ENCODE peak calls at places on chromosome 16, in five cellular contexts. B is CD8-positive, alpha-beta T cell; C is body of pancreas; U is ovary; M is A549. A is an unnamed sample. For H3K9me3, the result is how much of the 10 kb centered on the place peaks cover.

GRCh38 chr16:3484328-3485096 is 10.8 kb downstream of the C16orf90 start:
- DNase-seq in B (no peak), C (no peak), U (no peak), M (no peak), A (no peak)

GRCh38 chr16:15521390-15521757 is 87.0 kb downstream of the BMERB1 start:
- DNase-seq in B (no peak), C (no peak), U (no peak), M (no peak), A (no peak)

GRCh38 chr16:73071131-73071940 is 23.4 kb upstream of the ZFHX3 start:
- DNase-seq in B (no peak), C (peak), U (peak), M (peak), A (peak)

GRCh38 chr16:67917852-67918236 is 13.8 kb downstream of the CTRL start:
- DNase-seq in B (no peak), C (no peak), U (no peak), M (peak), A (no peak)

GRCh38 chr16:12613131-12613991 is 190.3 kb downstream of the CPPED1 start:
- DNase-seq in B (no peak), C (no peak), U (no peak), M (peak), A (no peak)

GRCh38 chr16:27677300-27677699 is 127.4 kb downstream of the KATNIP start:
- DNase-seq in B (no peak), C (no peak), U (no peak), M (peak), A (no peak)

GRCh38 chr16:69532761-69533459 is 32.9 kb upstream of the NFAT5 start:
- DNase-seq in B (no peak), C (no peak), U (no peak), M (peak), A (no peak)

GRCh38 chr16:85674828-85675227 is 13.9 kb downstream of the GINS2 start:
- DNase-seq in B (no peak), C (no peak), U (no peak), M (no peak), A (no peak)

GRCh38 chr16:2915196-2915929 is 3.6 kb downstream of the FLYWCH1 start:
- DNase-seq in B (no peak), C (no peak), U (no peak), M (no peak), A (no peak)

GRCh38 chr16:23121024-23121423 is 28.2 kb downstream of the USP31 start:
- DNase-seq in B (no peak), C (no peak), U (no peak), M (no peak), A (no peak)

GRCh38 chr16:7086842-7087616 is 245.6 kb upstream of the RBFOX1 start:
- DNase-seq in B (no peak), C (peak), U (no peak), M (peak), A (no peak)

GRCh38 chr16:54284319-54284930 is 2.2 kb downstream of the IRX3 start:
- DNase-seq in B (no peak), C (no peak), U (no peak), M (no peak), A (no peak)

GRCh38 chr16:13439766-13440165 is 480.2 kb upstream of the ERCC4 start:
- DNase-seq in B (no peak), C (no peak), U (no peak), M (no peak), A (no peak)

GRCh38 chr16:68995011-68995504 is 110.4 kb upstream of the HAS3 start:
- DNase-seq in B (no peak), C (no peak), U (no peak), M (peak), A (no peak)

GRCh38 chr16:85259115-85259830 is 147.0 kb upstream of the CIBAR2 start:
- DNase-seq in B (no peak), C (no peak), U (no peak), M (no peak), A (no peak)

GRCh38 chr16:89071686-89072182 is 21.9 kb upstream of the ACSF3 start:
- DNase-seq in B (no peak), C (no peak), U (no peak), M (no peak), A (no peak)

GRCh38 chr16:87169509-87169985 is 147.6 kb downstream of the C16orf95 start:
- DNase-seq in B (no peak), C (no peak), U (no peak), M (no peak), A (no peak)

GRCh38 chr16:49620158-49620867 is 235.6 kb downstream of the ZNF423 start:
- DNase-seq in B (no peak), C (peak), U (peak), M (peak), A (peak)

GRCh38 chr16:67233596-67233995 is 6.7 kb downstream of the TMEM208 start:
- DNase-seq in B (no peak), C (no peak), U (peak), M (no peak), A (no peak)

GRCh38 chr16:72819345-72819744 is 228.6 kb downstream of the ZFHX3 start:
- DNase-seq in B (no peak), C (no peak), U (no peak), M (no peak), A (no peak)

GRCh38 chr16:66510298-66510697 is 39.6 kb downstream of the TK2 start:
- DNase-seq in B (no peak), C (peak), U (no peak), M (no peak), A (peak)

GRCh38 chr16:15049581-15050180 is 6.2 kb downstream of the NTAN1 start:
- DNase-seq in B (no peak), C (no peak), U (no peak), M (no peak), A (no peak)

GRCh38 chr16:85401370-85401916 is 211.7 kb upstream of the GSE1 start:
- DNase-seq in B (no peak), C (no peak), U (peak), M (no peak), A (peak)

GRCh38 chr16:20866161-20866772 is 33.9 kb downstream of the DCUN1D3 start:
- DNase-seq in B (no peak), C (peak), U (no peak), M (peak), A (peak)

GRCh38 chr16:84306564-84306963 is 11.9 kb downstream of the WFDC1 start:
- DNase-seq in B (no peak), C (no peak), U (no peak), M (no peak), A (no peak)

GRCh38 chr16:64339052-64339770 is 782.7 kb downstream of the CDH11 start:
- DNase-seq in B (no peak), C (no peak), U (no peak), M (no peak), A (no peak)

GRCh38 chr16:2486645-2487516 is 12.0 kb downstream of the TBC1D24 start:
- DNase-seq in B (peak), C (peak), U (no peak), M (no peak), A (no peak)

GRCh38 chr16:87333581-87334331 is 16.6 kb upstream of the C16orf95 start:
- DNase-seq in B (no peak), C (no peak), U (no peak), M (no peak), A (no peak)

GRCh38 chr16:27595993-27596392 is 46.0 kb downstream of the KATNIP start:
- DNase-seq in B (no peak), C (peak), U (no peak), M (no peak), A (no peak)

GRCh38 chr16:81838794-81839193 is 59.7 kb downstream of the PLCG2 start:
- DNase-seq in B (no peak), C (no peak), U (no peak), M (no peak), A (no peak)

GRCh38 chr16:31253642-31254045 is 6.1 kb upstream of the ITGAM start:
- DNase-seq in B (no peak), C (no peak), U (no peak), M (peak), A (no peak)

GRCh38 chr16:9012848-9013507 is 49.3 kb upstream of the USP7 start:
- DNase-seq in B (no peak), C (no peak), U (no peak), M (no peak), A (no peak)

GRCh38 chr16:70770968-70771552 is 29.9 kb downstream of the VAC14 start:
- DNase-seq in B (peak), C (peak), U (peak), M (peak), A (peak)

GRCh38 chr16:89953671-89954406 is 5.3 kb downstream of the DEF8 start:
- DNase-seq in B (no peak), C (no peak), U (no peak), M (no peak), A (no peak)

GRCh38 chr16:84614075-84614474 is 3.8 kb downstream of the COTL1 start:
- DNase-seq in B (no peak), C (no peak), U (no peak), M (no peak), A (no peak)

GRCh38 chr16:723695-724094 is 2.5 kb downstream of the CCDC78 start:
- DNase-seq in B (no peak), C (no peak), U (no peak), M (no peak), A (no peak)

GRCh38 chr16:70407811-70408274 is 31.1 kb downstream of the ST3GAL2 start:
- DNase-seq in B (no peak), C (no peak), U (no peak), M (no peak), A (no peak)

GRCh38 chr16:595942-596735 is 6.3 kb downstream of the RAB40C start:
- DNase-seq in B (no peak), C (peak), U (no peak), M (no peak), A (no peak)

GRCh38 chr16:35714665-35715064 is 2255.3 kb downstream of the TP53TG3F start:
- DNase-seq in B (no peak), C (no peak), U (no peak), M (no peak), A (no peak)
- H3K27ac ChIP-seq in B (no peak), C (no peak), U (no peak), M (no peak), A (no peak)

GRCh38 chr16:4529085-4530060 is 9.2 kb downstream of the CDIP1 start:
- DNase-seq in B (no peak), C (peak), U (no peak), M (no peak), A (no peak)
- TF ChIP-seq CTCF in B (no peak), C (no peak), U (no peak), M (no peak), A (no peak)

DNA sequence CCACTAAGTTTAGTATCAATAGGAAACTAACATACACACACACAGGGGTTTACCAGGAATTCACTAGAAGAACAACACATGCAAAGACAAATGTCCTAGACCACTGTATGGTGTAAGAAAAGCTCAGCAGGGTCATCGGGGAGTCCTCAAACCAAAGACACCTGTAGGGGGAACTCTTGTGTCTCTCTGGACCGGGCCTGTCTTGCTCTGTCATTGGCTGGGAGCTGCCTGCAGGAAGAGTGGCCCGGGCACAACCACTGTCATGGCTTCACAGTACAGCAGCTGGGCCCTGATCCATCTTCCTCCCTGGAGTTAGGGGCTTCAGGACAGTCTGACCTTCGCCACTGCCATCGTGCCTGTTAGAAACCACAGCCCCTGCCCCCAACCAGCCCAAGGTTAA is 263.6 kb upstream of the DYNLRB2 start:
- DNase-seq in B (no peak), C (no peak), U (no peak), M (no peak), A (no peak)
- H3K9me3 ChIP-seq in B (under half), C (under half), U (under half), M (under half), A (under half)

GRCh38 chr16:75481475-75481874 is 13.8 kb downstream of the CHST6 start:
- DNase-seq in B (no peak), C (no peak), U (no peak), M (peak), A (no peak)

GRCh38 chr16:75485230-75486013 is 9.8 kb downstream of the CHST6 start:
- DNase-seq in B (no peak), C (no peak), U (no peak), M (no peak), A (no peak)

GRCh38 chr16:75486014-75486404 is 9.2 kb downstream of the CHST6 start:
- DNase-seq in B (no peak), C (no peak), U (no peak), M (no peak), A (no peak)

GRCh38 chr16:75482434-75483205 is 12.6 kb downstream of the CHST6 start:
- DNase-seq in B (no peak), C (no peak), U (no peak), M (no peak), A (no peak)

GRCh38 chr16:75483222-75483621 is 12.0 kb downstream of the CHST6 start:
- DNase-seq in B (no peak), C (no peak), U (no peak), M (no peak), A (no peak)
- H3K27ac ChIP-seq in B (no peak), C (no peak), U (no peak), M (no peak), A (no peak)

DNA sequence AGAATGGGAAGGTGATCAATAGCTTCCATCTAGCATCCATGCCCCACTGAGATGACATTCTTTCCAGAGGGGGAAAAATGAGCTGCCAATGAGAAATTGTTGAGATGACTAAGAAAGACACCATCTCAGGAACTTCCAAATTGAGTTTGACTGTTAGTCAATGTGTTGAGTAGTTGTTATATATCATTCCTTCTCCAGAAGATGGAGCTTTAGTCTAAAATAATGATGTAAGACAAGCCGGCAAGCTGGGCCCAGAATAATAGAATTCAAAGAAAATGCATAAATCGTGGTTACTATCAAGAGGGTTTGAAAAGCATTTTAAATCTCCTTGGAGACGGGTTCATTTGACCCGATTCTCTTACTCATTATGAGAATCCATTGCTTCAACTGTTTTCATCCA is 71.0 kb upstream of the ATF7IP2 start:
- DNase-seq in B (no peak), C (no peak), U (no peak), M (no peak), A (no peak)
- TF ChIP-seq CTCF in B (peak), C (no peak), U (no peak), M (peak), A (no peak)

GRCh38 chr16:75682308-75682707 is 5.5 kb upstream of the CPHXL2 start:
- DNase-seq in B (no peak), C (no peak), U (no peak), M (no peak), A (no peak)

DNA sequence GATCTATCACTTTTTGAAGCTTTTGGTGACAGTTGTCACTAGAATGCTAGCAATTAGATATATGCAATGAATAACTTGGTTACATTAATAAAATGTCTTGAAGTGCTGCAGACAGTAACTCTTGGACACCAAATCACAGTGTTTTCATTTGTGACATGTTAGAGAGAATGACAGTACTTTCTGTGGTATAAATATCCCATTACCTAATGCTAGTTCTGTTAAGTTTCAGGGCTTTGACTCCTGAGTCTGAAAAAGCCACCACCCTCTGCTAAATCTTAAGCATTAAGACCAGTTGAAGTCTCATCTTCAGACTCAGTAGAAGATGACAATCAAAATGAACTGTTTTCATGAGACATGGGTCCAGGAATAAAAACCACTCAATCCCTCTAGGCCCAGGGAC is 10.6 kb upstream of the CPHXL2 start:
- DNase-seq in B (no peak), C (no peak), U (no peak), M (no peak), A (no peak)
- H3K9me3 ChIP-seq in B (under half), C (under half), U (under half), M (under half), A (under half)